ENCODE peak calls at places on chromosomes 13 and 19, in ten cellular contexts. S is EH; Q is progenitor cell of endocrine pancreas; N is NCI-H526; M is GDM1; T is fibroblast of the conjunctiva; E is A673; W is germinal center; B is NCI-H2029; R is stimulated activated naive CD4-positive, alpha-beta T cell. V is an unnamed sample.

GRCh38 chr13:52845766-52846566 is 2.5 kb downstream of the PCDH8 start:
- DNase-seq in E (peak; percentile 64), B (peak; percentile 69), M (no peak), T (no peak), W (peak; percentile 35), Q (peak; percentile 65), R (no peak), N (peak; percentile 96), S (no peak), V (peak; percentile 79)

GRCh38 chr13:42064259-42064658 is 15.8 kb downstream of the DGKH start:
- DNase-seq in M (no peak), Q (no peak), B (peak; percentile 54), R (no peak), T (no peak), S (peak; percentile 33), E (peak; percentile 17), N (no peak), W (no peak), V (peak; percentile 13)

GRCh38 chr19:55467236-55468053 is 2.9 kb upstream of the C19orf85 start:
- DNase-seq in S (peak; percentile 83), M (peak; percentile 10), W (peak; percentile 81), E (no peak), N (peak; percentile 55), B (no peak), R (peak; percentile 70), T (no peak), Q (peak; percentile 68), V (peak; percentile 84)

GRCh38 chr13:50509771-50510441 is 333.6 kb downstream of the DLEU7 start:
- DNase-seq in W (no peak), N (no peak), E (peak; percentile 34), M (no peak), S (peak; percentile 53), Q (no peak), B (no peak), T (no peak), R (no peak), V (no peak)

GRCh38 chr19:43798546-43799409 is 3.5 kb downstream of the LYPD5 start:
- DNase-seq in T (no peak), B (peak; percentile 85), W (no peak), R (peak; percentile 13), E (peak; percentile 39), N (peak; percentile 80), Q (peak; percentile 28), S (no peak), M (no peak), V (peak; percentile 86)

GRCh38 chr19:16397791-16398529 is 73.3 kb downstream of the KLF2 start:
- DNase-seq in T (no peak), M (no peak), N (no peak), Q (no peak), S (no peak), B (no peak), E (no peak), R (no peak), W (no peak), V (no peak)

GRCh38 chr13:105763851-105764250 is 771.6 kb downstream of the EFNB2 start:
- DNase-seq in E (no peak), R (no peak), Q (no peak), B (no peak), M (no peak), T (no peak), S (no peak), W (no peak), N (no peak), V (no peak)

GRCh38 chr19:28920269-28921066 is 292.5 kb downstream of the UQCRFS1 start:
- DNase-seq in T (no peak), S (no peak), R (no peak), W (no peak), M (no peak), B (no peak), E (no peak), N (no peak), Q (no peak), V (peak; percentile 40)

GRCh38 chr19:13425151-13425550 is 81.1 kb downstream of the CACNA1A start:
- DNase-seq in E (no peak), S (no peak), R (no peak), W (no peak), N (no peak), M (no peak), B (no peak), Q (no peak), T (no peak), V (no peak)

GRCh38 chr13:51717786-51718398 is 86.1 kb downstream of the DHRS12 start:
- DNase-seq in R (no peak), E (peak; percentile 22), T (peak; percentile 31), B (peak; percentile 2), S (peak; percentile 40), Q (no peak), N (no peak), W (no peak), M (no peak), V (no peak)

GRCh38 chr19:36891768-36892357 is 24.2 kb downstream of the ZNF829 start:
- DNase-seq in M (no peak), E (no peak), T (no peak), N (no peak), B (no peak), Q (no peak), W (no peak), R (no peak), S (no peak), V (no peak)

GRCh38 chr19:44577566-44577874 is 35.8 kb upstream of the IGSF23 start:
- DNase-seq in T (no peak), S (no peak), Q (no peak), W (no peak), R (no peak), E (no peak), N (no peak), B (no peak), M (no peak), V (no peak)

GRCh38 chr19:58555920-58556632 is 1.2 kb upstream of the CHMP2A start:
- DNase-seq in W (no peak), E (no peak), M (no peak), Q (no peak), R (no peak), B (no peak), T (no peak), N (no peak), S (no peak), V (no peak)

GRCh38 chr19:58554494-58555368 is at the start of gene CHMP2A:
- DNase-seq in S (peak; percentile 97), Q (peak; percentile 96), B (no peak), R (no peak), E (peak; percentile 98), N (no peak), T (peak; percentile 93), W (peak; percentile 95), M (no peak), V (peak; percentile 93)

GRCh38 chr19:10554760-10555612 is 10.8 kb downstream of the KRI1 start:
- DNase-seq in N (no peak), Q (no peak), E (no peak), T (no peak), B (no peak), R (no peak), M (no peak), W (no peak), S (no peak), V (no peak)

GRCh38 chr13:103931885-103932284 is 865.7 kb upstream of the SLC10A2 start:
- DNase-seq in T (no peak), R (no peak), B (no peak), Q (no peak), W (no peak), N (no peak), E (no peak), M (no peak), S (no peak), V (no peak)

GRCh38 chr13:99648905-99649304 is 147.6 kb downstream of the TM9SF2 start:
- DNase-seq in W (no peak), T (no peak), B (no peak), N (no peak), M (no peak), S (no peak), E (no peak), Q (no peak), R (no peak), V (no peak)

GRCh38 chr13:28117689-28118377 is 17.5 kb upstream of the FLT3 start:
- DNase-seq in R (no peak), W (no peak), N (no peak), B (no peak), M (no peak), Q (no peak), E (peak; percentile 49), S (peak; percentile 47), T (no peak), V (no peak)

GRCh38 chr13:86960876-86961275 is 710.3 kb upstream of the SLITRK5 start:
- DNase-seq in R (no peak), E (no peak), M (no peak), S (no peak), B (no peak), Q (no peak), W (no peak), N (no peak), T (no peak), V (no peak)

GRCh38 chr19:6276447-6276846 is 3.3 kb downstream of the MLLT1 start:
- DNase-seq in R (no peak), M (no peak), N (no peak), Q (no peak), B (no peak), W (no peak), S (peak; percentile 94), T (peak; percentile 47), E (no peak), V (no peak)

GRCh38 chr13:113142876-113143275 is 15.6 kb upstream of the PROZ start:
- DNase-seq in B (no peak), M (no peak), S (no peak), Q (no peak), T (no peak), N (no peak), E (no peak), W (no peak), R (no peak), V (no peak)

GRCh38 chr13:75419656-75420055 is 62.3 kb downstream of the TBC1D4 start:
- DNase-seq in N (no peak), Q (no peak), E (no peak), S (no peak), R (no peak), W (no peak), M (no peak), T (no peak), B (no peak), V (no peak)

GRCh38 chr13:72886272-72887062 is 104.5 kb downstream of the PIBF1 start:
- DNase-seq in B (no peak), T (no peak), W (no peak), R (no peak), S (peak; percentile 18), N (no peak), Q (no peak), E (no peak), M (no peak), V (no peak)

GRCh38 chr13:33514362-33514761 is 228.8 kb upstream of the STARD13 start:
- DNase-seq in Q (no peak), N (no peak), T (no peak), B (no peak), R (no peak), S (no peak), M (no peak), E (no peak), W (no peak), V (peak; percentile 23)

GRCh38 chr13:73849292-73849691 is 284.9 kb downstream of the KLF12 start:
- DNase-seq in Q (no peak), T (no peak), M (no peak), E (peak; percentile 79), N (peak; percentile 88), R (peak; percentile 10), B (no peak), W (no peak), S (peak; percentile 64), V (peak; percentile 30)

GRCh38 chr19:40225440-40226305 is 816 bp downstream of the CCNP start:
- DNase-seq in B (no peak), S (peak; percentile 61), E (no peak), M (no peak), Q (no peak), R (no peak), W (no peak), T (no peak), N (peak; percentile 84), V (no peak)

GRCh38 chr13:110319774-110320509 is 12.9 kb downstream of the COL4A2 start:
- DNase-seq in W (no peak), B (no peak), T (no peak), S (peak; percentile 88), R (peak; percentile 1), E (peak; percentile 85), Q (no peak), N (no peak), M (no peak), V (no peak)